ENCODE peak calls at places on chromosomes 6 and 20, in eight cellular contexts. One of them, this sample, is unnamed.

GRCh38 chr6:147390909-147391536 is 117.5 kb upstream of the SAMD5 start:
- DNase-seq in HepG2: peak
- DNase-seq in A549: peak
- DNase-seq in K562: peak
- DNase-seq in HCT116: peak
- DNase-seq in endothelial cell of umbilical vein: peak
- DNase-seq in H1: no peak
- DNase-seq in GM12878: no peak
- DNase-seq in this sample: peak

GRCh38 chr6:162109466-162110040 is 618.0 kb downstream of the PRKN start:
- DNase-seq in H1: no peak
- DNase-seq in HepG2: no peak
- DNase-seq in A549: no peak
- DNase-seq in GM12878: no peak
- DNase-seq in K562: no peak
- DNase-seq in HCT116: no peak
- DNase-seq in endothelial cell of umbilical vein: no peak
- DNase-seq in this sample: no peak

GRCh38 chr6:96702626-96703025 is 134.7 kb downstream of the GPR63 start:
- DNase-seq in GM12878: no peak
- DNase-seq in K562: no peak
- DNase-seq in H1: no peak
- DNase-seq in A549: no peak
- DNase-seq in HepG2: no peak
- DNase-seq in endothelial cell of umbilical vein: no peak
- DNase-seq in HCT116: no peak
- DNase-seq in this sample: no peak

GRCh38 chr6:131655387-131655786 is 18.3 kb downstream of the ENPP3 start:
- DNase-seq in K562: no peak
- DNase-seq in H1: no peak
- DNase-seq in GM12878: no peak
- DNase-seq in HCT116: no peak
- DNase-seq in HepG2: no peak
- DNase-seq in endothelial cell of umbilical vein: no peak
- DNase-seq in A549: no peak
- DNase-seq in this sample: no peak

GRCh38 chr20:48171071-48171470 is 385.8 kb upstream of the SULF2 start:
- DNase-seq in HCT116: no peak
- DNase-seq in GM12878: no peak
- DNase-seq in A549: no peak
- DNase-seq in HepG2: no peak
- DNase-seq in K562: no peak
- DNase-seq in H1: no peak
- DNase-seq in endothelial cell of umbilical vein: no peak
- DNase-seq in this sample: no peak

GRCh38 chr20:52305029-52305645 is 113.6 kb upstream of the ZFP64 start:
- DNase-seq in HCT116: no peak
- DNase-seq in A549: no peak
- DNase-seq in endothelial cell of umbilical vein: no peak
- DNase-seq in GM12878: no peak
- DNase-seq in K562: no peak
- DNase-seq in H1: no peak
- DNase-seq in HepG2: no peak
- DNase-seq in this sample: no peak

GRCh38 chr20:1171461-1172093 is 13.2 kb downstream of the TMEM74B start:
- DNase-seq in H1: peak
- DNase-seq in GM12878: no peak
- DNase-seq in endothelial cell of umbilical vein: peak
- DNase-seq in HepG2: peak
- DNase-seq in A549: peak
- DNase-seq in HCT116: no peak
- DNase-seq in K562: peak
- DNase-seq in this sample: peak

GRCh38 chr6:225121-225721 is 67.1 kb upstream of the DUSP22 start:
- DNase-seq in K562: no peak
- DNase-seq in HepG2: no peak
- DNase-seq in A549: no peak
- DNase-seq in H1: no peak
- DNase-seq in GM12878: peak
- DNase-seq in HCT116: no peak
- DNase-seq in endothelial cell of umbilical vein: no peak
- DNase-seq in this sample: peak

GRCh38 chr6:134521116-134521501 is 203.2 kb upstream of the SGK1 start:
- DNase-seq in HCT116: no peak
- DNase-seq in H1: no peak
- DNase-seq in GM12878: no peak
- DNase-seq in HepG2: no peak
- DNase-seq in A549: no peak
- DNase-seq in endothelial cell of umbilical vein: no peak
- DNase-seq in K562: no peak
- DNase-seq in this sample: no peak

GRCh38 chr6:73314577-73315492 is 39.2 kb downstream of the DPPA5 start:
- DNase-seq in A549: no peak
- DNase-seq in H1: peak
- DNase-seq in K562: no peak
- DNase-seq in HepG2: no peak
- DNase-seq in endothelial cell of umbilical vein: no peak
- DNase-seq in GM12878: no peak
- DNase-seq in HCT116: no peak
- DNase-seq in this sample: no peak

GRCh38 chr20:39112196-39112743 is 150.1 kb downstream of the DHX35 start:
- DNase-seq in K562: peak
- DNase-seq in A549: peak
- DNase-seq in HCT116: peak
- DNase-seq in endothelial cell of umbilical vein: peak
- DNase-seq in H1: peak
- DNase-seq in GM12878: no peak
- DNase-seq in HepG2: peak
- DNase-seq in this sample: peak

GRCh38 chr6:1526689-1527088 is 83.0 kb upstream of the FOXC1 start:
- DNase-seq in K562: no peak
- DNase-seq in GM12878: no peak
- DNase-seq in A549: no peak
- DNase-seq in HepG2: no peak
- DNase-seq in HCT116: no peak
- DNase-seq in H1: no peak
- DNase-seq in endothelial cell of umbilical vein: no peak
- DNase-seq in this sample: no peak

GRCh38 chr6:65113581-65113980 is 593.4 kb downstream of the EYS start:
- DNase-seq in K562: no peak
- DNase-seq in GM12878: no peak
- DNase-seq in HepG2: no peak
- DNase-seq in A549: no peak
- DNase-seq in H1: no peak
- DNase-seq in HCT116: no peak
- DNase-seq in endothelial cell of umbilical vein: peak
- DNase-seq in this sample: no peak

GRCh38 chr6:148548065-148548748 is 198.6 kb upstream of the UST start:
- DNase-seq in H1: no peak
- DNase-seq in HCT116: no peak
- DNase-seq in A549: no peak
- DNase-seq in GM12878: no peak
- DNase-seq in K562: no peak
- DNase-seq in endothelial cell of umbilical vein: no peak
- DNase-seq in HepG2: no peak
- DNase-seq in this sample: no peak

GRCh38 chr20:5056801-5057599 is 55.7 kb upstream of the SLC23A2 start:
- DNase-seq in K562: peak
- DNase-seq in HCT116: peak
- DNase-seq in HepG2: peak
- DNase-seq in endothelial cell of umbilical vein: peak
- DNase-seq in GM12878: peak
- DNase-seq in A549: peak
- DNase-seq in H1: peak
- DNase-seq in this sample: peak

GRCh38 chr20:38156888-38157634 is 8.0 kb downstream of the TGM2 start:
- DNase-seq in endothelial cell of umbilical vein: peak
- DNase-seq in A549: no peak
- DNase-seq in HepG2: no peak
- DNase-seq in H1: no peak
- DNase-seq in GM12878: no peak
- DNase-seq in K562: no peak
- DNase-seq in HCT116: no peak
- DNase-seq in this sample: no peak

DNA sequence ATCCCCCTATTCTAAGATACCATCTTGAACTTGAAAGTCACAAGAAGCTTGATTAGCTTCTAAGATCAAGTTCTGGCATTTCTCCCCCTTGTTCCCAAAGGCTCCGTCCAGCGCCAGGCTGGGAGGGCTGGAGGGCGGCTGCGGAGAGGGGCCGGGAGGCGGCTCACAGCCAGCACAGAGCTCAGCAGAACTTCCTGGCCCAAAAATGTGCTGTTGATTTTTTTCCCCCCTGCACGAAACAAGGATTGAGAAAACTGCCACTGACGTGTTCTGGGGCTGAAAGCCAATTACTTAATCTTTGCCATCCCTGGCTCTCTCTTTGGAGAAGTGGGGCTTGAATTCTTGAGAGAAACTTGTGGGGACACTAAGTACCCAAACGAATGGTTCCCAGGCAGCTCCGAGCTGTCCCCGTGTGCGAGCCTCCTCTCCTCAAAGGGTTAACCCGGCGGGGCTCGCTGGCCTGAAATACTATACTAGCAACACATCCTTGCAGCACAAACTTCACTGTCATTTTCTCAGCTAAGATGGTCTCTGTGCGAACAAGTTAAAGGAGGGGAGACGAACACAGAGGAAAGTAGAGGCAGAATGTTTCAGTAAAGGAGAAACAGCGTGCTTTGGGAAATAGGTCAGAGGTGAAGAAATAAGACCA is 454 bp downstream of the TRAF3IP2 start:
- DNase-seq in A549: peak
- DNase-seq in H1: peak
- DNase-seq in GM12878: no peak
- DNase-seq in HepG2: no peak
- DNase-seq in K562: peak
- DNase-seq in endothelial cell of umbilical vein: peak
- DNase-seq in HCT116: no peak
- DNase-seq in this sample: peak
- TF ChIP-seq POLR2A in A549: no peak
- TF ChIP-seq POLR2A in H1: no peak
- TF ChIP-seq POLR2A in GM12878: no peak
- TF ChIP-seq POLR2A in HepG2: no peak
- TF ChIP-seq POLR2A in K562: no peak
- TF ChIP-seq POLR2A in endothelial cell of umbilical vein: no peak
- TF ChIP-seq POLR2A in HCT116: no peak
- TF ChIP-seq POLR2A in this sample: peak

DNA sequence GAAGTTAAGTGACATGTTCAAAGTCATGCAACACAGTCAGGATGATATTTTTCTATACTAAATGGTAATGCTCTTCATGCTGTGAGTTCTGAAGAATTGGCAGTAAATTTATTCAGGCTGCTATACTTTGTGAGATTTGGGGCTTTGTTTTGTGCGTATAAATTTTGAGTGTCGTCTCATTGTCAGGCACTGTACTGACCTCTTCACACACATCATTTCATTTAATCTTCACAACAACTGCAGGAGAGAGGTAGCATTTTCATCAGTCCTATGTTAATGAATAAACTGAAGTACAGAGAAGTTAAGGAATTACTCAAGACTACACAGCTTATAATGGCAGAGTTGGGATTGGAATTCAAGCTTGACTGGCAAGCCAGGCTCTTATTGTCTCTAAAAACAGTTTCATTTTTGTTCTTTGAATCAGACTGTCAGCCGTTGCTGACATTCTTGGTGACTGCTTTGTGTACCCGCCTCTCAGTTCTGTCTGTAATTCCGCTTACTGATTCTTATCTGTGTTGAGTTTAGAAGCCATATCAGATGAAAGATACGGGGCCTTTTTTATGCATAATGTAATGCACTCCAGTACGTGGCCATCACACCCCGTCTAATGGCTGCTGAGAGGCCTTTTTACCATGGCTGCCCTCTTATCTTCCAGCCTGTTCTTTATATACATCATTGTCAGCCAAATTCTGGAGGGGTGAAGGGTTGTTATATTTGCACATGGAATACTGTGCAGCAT is 274.9 kb downstream of the UTRN start:
- DNase-seq in HepG2: peak
- DNase-seq in A549: peak
- DNase-seq in GM12878: no peak
- DNase-seq in HCT116: no peak
- DNase-seq in K562: no peak
- DNase-seq in H1: no peak
- DNase-seq in endothelial cell of umbilical vein: peak
- DNase-seq in this sample: no peak
- TF ChIP-seq MAX in HepG2: no peak
- TF ChIP-seq MAX in A549: no peak
- TF ChIP-seq MAX in GM12878: no peak
- TF ChIP-seq MAX in HCT116: no peak
- TF ChIP-seq MAX in K562: no peak
- TF ChIP-seq MAX in H1: no peak
- TF ChIP-seq MAX in endothelial cell of umbilical vein: no peak
- TF ChIP-seq MAX in this sample: no peak

GRCh38 chr20:21835042-21835441 is 129.6 kb downstream of the PAX1 start:
- DNase-seq in endothelial cell of umbilical vein: no peak
- DNase-seq in HepG2: no peak
- DNase-seq in A549: no peak
- DNase-seq in H1: no peak
- DNase-seq in HCT116: no peak
- DNase-seq in K562: no peak
- DNase-seq in GM12878: no peak
- DNase-seq in this sample: no peak
- TF ChIP-seq POLR2A in endothelial cell of umbilical vein: no peak
- TF ChIP-seq POLR2A in HepG2: no peak
- TF ChIP-seq POLR2A in A549: no peak
- TF ChIP-seq POLR2A in H1: no peak
- TF ChIP-seq POLR2A in HCT116: no peak
- TF ChIP-seq POLR2A in K562: no peak
- TF ChIP-seq POLR2A in GM12878: no peak
- TF ChIP-seq POLR2A in this sample: no peak

GRCh38 chr20:50436052-50436656 is 74.0 kb upstream of the PTPN1 start:
- DNase-seq in A549: no peak
- DNase-seq in endothelial cell of umbilical vein: no peak
- DNase-seq in K562: no peak
- DNase-seq in GM12878: no peak
- DNase-seq in HCT116: no peak
- DNase-seq in HepG2: no peak
- DNase-seq in H1: no peak
- DNase-seq in this sample: no peak

GRCh38 chr20:50439539-50440453 is 70.4 kb upstream of the PTPN1 start:
- DNase-seq in H1: no peak
- DNase-seq in HepG2: no peak
- DNase-seq in HCT116: peak
- DNase-seq in endothelial cell of umbilical vein: no peak
- DNase-seq in GM12878: no peak
- DNase-seq in A549: no peak
- DNase-seq in K562: no peak
- DNase-seq in this sample: no peak

GRCh38 chr20:50435397-50436051 is 74.7 kb upstream of the PTPN1 start:
- DNase-seq in H1: no peak
- DNase-seq in endothelial cell of umbilical vein: no peak
- DNase-seq in A549: no peak
- DNase-seq in HCT116: no peak
- DNase-seq in K562: no peak
- DNase-seq in HepG2: no peak
- DNase-seq in GM12878: no peak
- DNase-seq in this sample: no peak

GRCh38 chr20:50436696-50437095 is 73.5 kb upstream of the PTPN1 start:
- DNase-seq in H1: no peak
- DNase-seq in endothelial cell of umbilical vein: no peak
- DNase-seq in GM12878: no peak
- DNase-seq in HepG2: no peak
- DNase-seq in HCT116: no peak
- DNase-seq in A549: no peak
- DNase-seq in K562: no peak
- DNase-seq in this sample: no peak

GRCh38 chr20:50438986-50439407 is 71.2 kb upstream of the PTPN1 start:
- DNase-seq in A549: peak
- DNase-seq in HepG2: no peak
- DNase-seq in endothelial cell of umbilical vein: no peak
- DNase-seq in K562: no peak
- DNase-seq in HCT116: peak
- DNase-seq in GM12878: no peak
- DNase-seq in H1: no peak
- DNase-seq in this sample: no peak
- TF ChIP-seq MAX in A549: peak
- TF ChIP-seq MAX in HepG2: no peak
- TF ChIP-seq MAX in endothelial cell of umbilical vein: no peak
- TF ChIP-seq MAX in K562: no peak
- TF ChIP-seq MAX in HCT116: peak
- TF ChIP-seq MAX in GM12878: no peak
- TF ChIP-seq MAX in H1: no peak
- TF ChIP-seq MAX in this sample: no peak